ENCODE peak calls at places on chromosomes 5 and 9, in seven cellular contexts. M is endothelial cell, I is uterus, L is AG04450, A is lower leg skin, Y is progenitor cell of endocrine pancreas, J is HCT116. Z is an unnamed sample.
A peak's percentile ranks its signal among the peaks of the same experiment; 100 is the strongest.

GRCh38 chr5:31220968-31221367 is 27.5 kb downstream of the CDH6 start:
- DNase-seq in M (no peak), I (no peak), L (no peak), A (no peak), Y (peak; percentile 11), J (no peak), Z (no peak)

GRCh38 chr5:38847549-38848341 is 1.9 kb downstream of the OSMR start:
- DNase-seq in M (no peak), I (no peak), L (no peak), A (no peak), Y (no peak), J (no peak), Z (peak; percentile 35)

GRCh38 chr9:16085167-16085718 is 532.4 kb downstream of the CCDC171 start:
- DNase-seq in M (no peak), I (no peak), L (no peak), A (no peak), Y (no peak), J (no peak), Z (no peak)

GRCh38 chr5:173201636-173202265 is 33.3 kb downstream of the NKX2-5 start:
- DNase-seq in M (no peak), I (no peak), L (peak; percentile 16), A (no peak), Y (no peak), J (peak; percentile 49), Z (peak; percentile 82)

GRCh38 chr5:176737001-176737745 is 73.2 kb upstream of the UNC5A start:
- DNase-seq in M (no peak), I (peak; percentile 11), L (no peak), A (peak; percentile 62), Y (no peak), J (no peak), Z (no peak)

GRCh38 chr9:107536462-107536861 is 46.9 kb upstream of the KLF4 start:
- DNase-seq in M (no peak), I (no peak), L (no peak), A (no peak), Y (no peak), J (no peak), Z (no peak)

GRCh38 chr9:347667-348292 is 133.1 kb downstream of the DOCK8 start:
- DNase-seq in M (no peak), I (no peak), L (no peak), A (no peak), Y (no peak), J (peak; percentile 40), Z (peak; percentile 57)

GRCh38 chr5:80619081-80619480 is 35.4 kb upstream of the MSH3 start:
- DNase-seq in M (no peak), I (no peak), L (no peak), A (no peak), Y (no peak), J (no peak), Z (no peak)

GRCh38 chr5:4196744-4197646 is 601.4 kb downstream of the IRX1 start:
- DNase-seq in M (no peak), I (no peak), L (no peak), A (no peak), Y (no peak), J (no peak), Z (no peak)

GRCh38 chr9:132200706-132201105 is 38.8 kb downstream of the NTNG2 start:
- DNase-seq in M (no peak), I (no peak), L (no peak), A (no peak), Y (no peak), J (no peak), Z (no peak)

GRCh38 chr9:96654450-96655197 is 493 bp downstream of the PRXL2C start:
- DNase-seq in M (peak; percentile 82), I (peak; percentile 77), L (peak; percentile 42), A (peak; percentile 96), Y (peak; percentile 56), J (peak; percentile 54), Z (peak; percentile 69)

DNA sequence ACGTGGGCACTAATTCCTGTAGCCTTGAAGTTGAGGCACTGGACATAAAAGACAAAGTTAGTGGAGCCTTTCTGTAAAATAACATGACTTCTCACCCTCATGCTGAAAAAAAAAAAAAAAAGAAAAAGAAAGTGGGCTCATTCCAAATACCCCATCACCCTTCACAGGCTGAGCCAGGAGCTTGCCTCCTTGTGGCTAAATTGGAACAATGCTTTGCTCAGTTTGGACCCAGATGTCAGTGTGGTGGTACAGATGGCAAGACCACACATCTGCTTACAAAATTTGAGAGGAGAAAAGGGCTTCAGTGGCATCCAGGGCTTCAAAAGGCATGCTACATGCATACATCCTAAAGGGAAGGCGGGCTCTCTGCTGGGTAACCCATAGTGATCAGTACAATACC is 342.8 kb downstream of the EBF1 start:
- DNase-seq in M (no peak), I (no peak), L (no peak), A (no peak), Y (no peak), J (no peak), Z (no peak)
- TF ChIP-seq CTCF in M (no peak), I (peak; percentile 9), L (no peak), A (no peak), Y (no peak), J (no peak), Z (no peak)

DNA sequence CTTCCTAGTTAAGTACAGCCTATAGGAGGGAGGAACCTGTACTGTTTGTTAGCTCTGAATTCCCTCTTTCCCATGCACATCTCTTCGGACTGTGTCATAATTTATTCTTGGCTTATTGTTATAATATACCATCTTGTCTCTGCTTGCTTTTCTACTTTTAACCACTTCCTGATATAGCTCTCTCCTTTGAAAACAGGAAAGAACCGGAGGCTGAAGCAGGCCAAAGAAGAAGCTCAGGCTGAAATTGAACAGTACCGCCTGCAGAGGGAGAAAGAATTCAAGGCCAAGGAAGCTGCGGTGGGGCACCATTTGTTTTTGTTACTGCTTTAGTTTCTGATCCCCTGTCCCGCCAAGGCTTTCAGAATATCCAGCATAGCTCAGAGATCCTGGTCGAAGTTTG is 4.8 kb downstream of the ATP6V1G1 start:
- DNase-seq in M (peak; percentile 33), I (no peak), L (no peak), A (peak; percentile 82), Y (no peak), J (no peak), Z (no peak)
- TF ChIP-seq CTCF in M (no peak), I (peak; percentile 12), L (peak; percentile 27), A (no peak), Y (no peak), J (no peak), Z (no peak)

DNA sequence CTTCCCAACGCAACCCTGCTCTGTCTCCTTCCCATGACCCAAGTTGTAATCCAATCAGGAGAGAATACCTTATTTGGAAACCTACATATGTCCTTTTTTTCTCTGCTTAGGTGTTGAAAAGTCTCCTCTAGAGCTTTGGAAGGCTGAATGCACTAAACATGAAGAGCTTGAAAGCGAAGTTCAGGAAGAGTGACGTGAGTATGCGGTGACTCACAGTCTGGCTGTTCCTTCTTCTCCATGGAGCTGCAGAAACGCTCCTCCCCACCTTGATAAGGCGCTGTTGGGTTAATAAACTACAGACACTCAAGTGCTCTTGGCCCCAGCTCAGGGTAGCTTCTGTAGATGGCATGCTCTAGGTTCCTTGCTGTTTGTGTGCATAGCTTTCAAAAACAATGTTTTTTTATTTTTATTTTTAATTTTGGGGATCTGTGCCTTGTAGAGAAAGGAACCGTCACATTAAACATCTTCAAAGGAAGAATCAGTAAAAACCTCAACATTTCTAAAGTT is 30.7 kb downstream of the RAI14 start:
- DNase-seq in M (no peak), I (peak; percentile 95), L (peak; percentile 74), A (peak; percentile 79), Y (peak; percentile 29), J (peak; percentile 94), Z (peak; percentile 93)
- TF ChIP-seq CTCF in M (no peak), I (peak; percentile 3), L (peak; percentile 1), A (no peak), Y (no peak), J (no peak), Z (no peak)

GRCh38 chr9:111034146-111034545 is 4.1 kb downstream of the LPAR1 start:
- DNase-seq in M (no peak), I (no peak), L (peak; percentile 59), A (no peak), Y (no peak), J (no peak), Z (no peak)

GRCh38 chr9:111036946-111037743 is 1.1 kb downstream of the LPAR1 start:
- DNase-seq in M (no peak), I (peak; percentile 25), L (no peak), A (no peak), Y (no peak), J (peak; percentile 7), Z (peak; percentile 26)

GRCh38 chr9:111037744-111038335 is 430 bp downstream of the LPAR1 start:
- DNase-seq in M (peak; percentile 68), I (no peak), L (no peak), A (peak; percentile 87), Y (peak; percentile 60), J (peak; percentile 3), Z (peak; percentile 11)

GRCh38 chr9:111034573-111035539 is 3.4 kb downstream of the LPAR1 start:
- DNase-seq in M (no peak), I (no peak), L (no peak), A (no peak), Y (no peak), J (no peak), Z (peak; percentile 37)

DNA sequence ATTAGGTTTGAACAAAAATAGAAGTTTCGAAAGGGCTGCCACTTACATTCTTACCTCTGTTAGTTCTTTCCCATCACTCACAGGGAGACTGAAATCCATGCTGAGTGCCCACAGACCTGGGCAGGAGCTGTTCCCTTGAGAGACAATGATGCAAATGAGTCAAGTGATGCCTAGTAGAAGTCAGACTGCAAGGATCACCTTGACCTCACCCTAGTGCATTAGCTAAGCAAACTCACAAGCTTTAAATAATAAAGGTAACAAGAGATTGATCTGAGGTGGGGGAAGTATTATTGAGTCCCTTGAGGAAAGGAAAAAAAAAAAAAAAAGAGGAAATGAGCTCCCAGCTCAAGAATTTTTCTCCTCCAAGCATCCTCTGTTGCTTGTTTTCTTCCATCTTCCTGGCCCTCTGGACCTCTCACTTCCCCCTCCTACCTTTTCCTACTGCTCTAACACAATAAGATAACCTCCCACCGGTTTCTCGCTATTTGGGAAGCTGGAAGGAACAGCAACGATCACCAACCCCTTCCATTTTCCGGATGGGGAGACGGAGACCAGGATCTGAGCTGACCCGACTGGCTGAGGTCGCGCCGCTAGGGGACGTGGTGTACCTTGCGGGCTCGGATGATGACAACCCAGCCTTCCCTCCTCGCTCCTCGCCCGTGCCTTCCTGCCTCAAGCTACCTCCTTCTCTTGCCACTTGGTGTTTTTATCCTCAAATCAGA is 2.0 kb downstream of the LPAR1 start:
- DNase-seq in M (peak; percentile 70), I (peak; percentile 57), L (no peak), A (peak; percentile 93), Y (peak; percentile 28), J (peak; percentile 1), Z (no peak)
- TF ChIP-seq CTCF in M (peak; percentile 39), I (peak; percentile 47), L (peak; percentile 81), A (no peak), Y (peak; percentile 63), J (peak; percentile 37), Z (no peak)

GRCh38 chr9:135106551-135107270 is 19.2 kb downstream of the OLFM1 start:
- DNase-seq in M (no peak), I (no peak), L (no peak), A (no peak), Y (no peak), J (no peak), Z (no peak)

GRCh38 chr9:135110416-135110815 is 22.9 kb downstream of the OLFM1 start:
- DNase-seq in M (no peak), I (no peak), L (no peak), A (no peak), Y (no peak), J (no peak), Z (no peak)

GRCh38 chr9:135108801-135109500 is 21.5 kb downstream of the OLFM1 start:
- DNase-seq in M (no peak), I (no peak), L (no peak), A (no peak), Y (no peak), J (no peak), Z (no peak)

GRCh38 chr9:135107592-135108235 is 20.2 kb downstream of the OLFM1 start:
- DNase-seq in M (no peak), I (no peak), L (no peak), A (no peak), Y (no peak), J (no peak), Z (no peak)

GRCh38 chr9:135109650-135110049 is 22.2 kb downstream of the OLFM1 start:
- DNase-seq in M (no peak), I (no peak), L (no peak), A (no peak), Y (no peak), J (no peak), Z (no peak)
- TF ChIP-seq CTCF in M (no peak), I (no peak), L (no peak), A (no peak), Y (no peak), J (no peak), Z (no peak)